ENCODE peak calls at places on chromosomes 3 and 15, in six cellular contexts. O, Y, D, H, V and A are unnamed samples. For H3K4me1, the result is how much of the 10 kb centered on the place peaks cover.

GRCh38 chr15:97875513-97876285 is 84.8 kb upstream of the ARRDC4 start:
- DNase-seq in O (no peak), Y (no peak), D (peak), H (no peak), V (no peak), A (no peak)

GRCh38 chr3:149820183-149820582 is 7.2 kb downstream of the RNF13 start:
- DNase-seq in O (no peak), Y (no peak), D (no peak), H (peak), V (no peak), A (no peak)

GRCh38 chr3:197730200-197730599 is 6.5 kb downstream of the RUBCN start:
- DNase-seq in O (no peak), Y (peak), D (no peak), H (peak), V (no peak), A (no peak)

GRCh38 chr15:70036585-70037343 is 61.0 kb downstream of the TLE3 start:
- DNase-seq in O (peak), Y (no peak), D (no peak), H (peak), V (peak), A (peak)

GRCh38 chr3:188877381-188877780 is 294.4 kb upstream of the TPRG1 start:
- DNase-seq in O (no peak), Y (no peak), D (no peak), H (no peak), V (no peak), A (no peak)

GRCh38 chr3:84724877-84725276 is 233.9 kb upstream of the CADM2 start:
- DNase-seq in O (no peak), Y (peak), D (no peak), H (peak), V (no peak), A (no peak)

GRCh38 chr3:124860599-124860998 is 26.6 kb downstream of the ITGB5 start:
- DNase-seq in O (peak), Y (peak), D (no peak), H (peak), V (peak), A (peak)

GRCh38 chr3:113210608-113211369 is 568 bp upstream of the BOC start:
- DNase-seq in O (no peak), Y (peak), D (no peak), H (no peak), V (no peak), A (no peak)

GRCh38 chr3:112519424-112520001 is 20.2 kb upstream of the BTLA start:
- DNase-seq in O (no peak), Y (peak), D (no peak), H (peak), V (no peak), A (no peak)

GRCh38 chr3:154121236-154122095 is at the start of gene ARHGEF26:
- DNase-seq in O (peak), Y (peak), D (peak), H (peak), V (peak), A (peak)

GRCh38 chr15:75182187-75183131 is 19.2 kb upstream of the C15orf39 start:
- DNase-seq in O (no peak), Y (no peak), D (no peak), H (no peak), V (no peak), A (peak)

GRCh38 chr3:157157836-157158235 is 2.1 kb downstream of the CCNL1 start:
- DNase-seq in O (no peak), Y (no peak), D (no peak), H (no peak), V (no peak), A (no peak)
- H3K4me1 ChIP-seq in O (half or more), Y (half or more), D (under half), H (under half), V (under half), A (under half)

GRCh38 chr3:185714085-185714484 is 110.8 kb downstream of the IGF2BP2 start:
- DNase-seq in O (no peak), Y (no peak), D (no peak), H (no peak), V (no peak), A (no peak)
- H3K4me1 ChIP-seq in O (under half), Y (under half), D (under half), H (half or more), V (under half), A (under half)

GRCh38 chr3:101853465-101853864 is 4.2 kb downstream of the NFKBIZ start:
- DNase-seq in O (no peak), Y (no peak), D (no peak), H (no peak), V (no peak), A (no peak)

GRCh38 chr3:101852315-101852714 is 3.0 kb downstream of the NFKBIZ start:
- DNase-seq in O (no peak), Y (no peak), D (no peak), H (no peak), V (no peak), A (no peak)

GRCh38 chr3:101851833-101852232 is 2.5 kb downstream of the NFKBIZ start:
- DNase-seq in O (no peak), Y (no peak), D (no peak), H (no peak), V (no peak), A (no peak)

GRCh38 chr3:101853971-101854370 is 4.7 kb downstream of the NFKBIZ start:
- DNase-seq in O (no peak), Y (no peak), D (no peak), H (no peak), V (no peak), A (no peak)

GRCh38 chr3:101852983-101853382 is 3.7 kb downstream of the NFKBIZ start:
- DNase-seq in O (no peak), Y (no peak), D (no peak), H (no peak), V (no peak), A (no peak)
- H3K4me1 ChIP-seq in O (under half), Y (under half), D (under half), H (under half), V (under half), A (under half)

GRCh38 chr3:147379651-147380050 is 26.7 kb downstream of the ZIC4 start:
- DNase-seq in O (no peak), Y (no peak), D (no peak), H (no peak), V (no peak), A (no peak)

GRCh38 chr3:147381610-147382009 is 24.7 kb downstream of the ZIC4 start:
- DNase-seq in O (no peak), Y (no peak), D (no peak), H (no peak), V (no peak), A (no peak)

GRCh38 chr3:147380996-147381376 is 25.4 kb downstream of the ZIC4 start:
- DNase-seq in O (no peak), Y (no peak), D (no peak), H (no peak), V (no peak), A (no peak)

GRCh38 chr3:147378186-147378503 is 28.2 kb downstream of the ZIC4 start:
- DNase-seq in O (no peak), Y (no peak), D (no peak), H (no peak), V (no peak), A (peak)

DNA sequence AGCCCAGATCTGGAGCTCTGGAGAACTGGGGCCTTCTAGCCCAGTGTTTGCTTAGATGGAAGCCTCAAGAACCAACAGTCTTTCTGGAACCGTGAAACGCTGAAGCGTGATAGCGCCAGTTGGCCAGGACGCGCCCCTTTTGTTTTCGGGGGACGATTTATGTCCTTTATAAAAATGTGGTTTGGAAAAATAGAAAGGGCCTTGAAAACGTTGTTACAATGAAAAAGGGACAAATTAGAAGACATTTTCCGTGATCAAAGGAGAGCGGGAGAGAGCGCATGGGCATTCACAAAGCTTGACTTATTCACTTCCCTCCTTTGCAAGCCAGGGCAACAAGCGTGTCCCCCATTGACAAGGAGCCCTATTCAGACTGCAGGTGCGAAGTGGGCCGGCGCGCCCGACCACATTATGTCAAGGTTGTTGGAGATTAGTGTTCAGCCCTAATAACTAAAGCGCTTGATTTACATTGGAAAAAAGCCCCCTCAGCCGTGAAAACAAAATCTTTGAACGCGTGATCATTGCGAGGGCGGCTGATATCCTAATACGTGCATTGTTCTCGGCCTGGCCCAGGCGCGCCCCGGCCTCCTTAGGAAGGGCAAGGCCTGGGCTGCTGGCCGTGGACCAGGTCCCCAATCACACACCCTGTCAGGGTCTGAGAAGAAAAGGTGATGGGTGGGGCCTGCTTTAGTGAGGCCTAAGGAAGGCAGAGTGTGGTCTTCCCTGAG is 25.9 kb downstream of the ZIC4 start:
- DNase-seq in O (no peak), Y (no peak), D (no peak), H (no peak), V (no peak), A (no peak)
- H3K4me1 ChIP-seq in O (under half), Y (under half), D (under half), H (under half), V (under half), A (under half)

GRCh38 chr3:52195823-52196331 is 2.1 kb upstream of the ALAS1 start:
- DNase-seq in O (no peak), Y (peak), D (no peak), H (peak), V (no peak), A (no peak)
- H3K4me1 ChIP-seq in O (under half), Y (under half), D (under half), H (under half), V (under half), A (under half)

DNA sequence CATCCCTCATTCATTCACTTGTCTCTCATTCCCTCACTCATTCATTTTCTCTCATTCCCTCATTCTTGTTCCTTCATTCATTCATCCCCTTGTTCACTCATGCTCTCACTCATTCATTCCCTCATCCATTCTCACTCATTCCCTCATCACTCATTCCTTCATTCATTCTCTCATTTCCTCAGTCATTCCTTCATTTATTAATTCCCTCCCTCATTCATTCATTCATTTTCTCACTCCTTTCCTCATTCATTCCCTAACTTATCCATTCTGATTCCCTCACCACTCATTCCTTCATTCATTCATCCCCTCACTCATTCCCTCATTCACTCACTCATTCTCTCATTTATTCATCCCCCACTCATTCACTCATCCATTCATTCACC is 13.8 kb downstream of the ABTB1 start:
- DNase-seq in O (no peak), Y (no peak), D (no peak), H (no peak), V (no peak), A (no peak)
- H3K4me1 ChIP-seq in O (under half), Y (under half), D (under half), H (under half), V (under half), A (under half)

DNA sequence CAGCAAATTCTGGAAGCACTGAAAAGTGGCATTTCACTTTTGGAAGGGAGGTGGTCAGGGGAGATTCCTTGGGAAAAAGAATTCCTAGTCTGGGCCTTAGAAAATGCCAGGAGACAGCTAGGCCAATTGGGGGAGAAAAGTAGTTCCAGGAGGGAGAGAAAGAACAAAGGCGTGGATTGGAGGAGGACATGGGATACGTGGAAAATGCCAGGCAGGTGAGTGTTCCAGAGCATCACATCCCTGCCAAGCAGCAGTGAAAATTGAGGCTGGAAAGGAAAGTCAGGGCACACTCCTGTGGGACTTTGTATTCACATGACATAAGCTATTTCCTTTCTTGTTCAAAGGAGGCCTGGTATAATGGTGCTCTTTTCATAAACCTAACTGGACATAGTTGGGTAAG is 134.5 kb upstream of the WNT5A start:
- DNase-seq in O (no peak), Y (no peak), D (no peak), H (no peak), V (no peak), A (no peak)
- H3K4me1 ChIP-seq in O (under half), Y (under half), D (under half), H (under half), V (under half), A (under half)

GRCh38 chr3:43768594-43768993 is 77.9 kb downstream of the ABHD5 start:
- DNase-seq in O (no peak), Y (peak), D (no peak), H (peak), V (no peak), A (no peak)

GRCh38 chr3:43766672-43767465 is 76.1 kb downstream of the ABHD5 start:
- DNase-seq in O (no peak), Y (peak), D (no peak), H (peak), V (no peak), A (no peak)

GRCh38 chr3:43770426-43771103 is 79.8 kb downstream of the ABHD5 start:
- DNase-seq in O (peak), Y (peak), D (peak), H (no peak), V (no peak), A (peak)

GRCh38 chr3:43769471-43770425 is 79.0 kb downstream of the ABHD5 start:
- DNase-seq in O (peak), Y (peak), D (peak), H (peak), V (peak), A (peak)

DNA sequence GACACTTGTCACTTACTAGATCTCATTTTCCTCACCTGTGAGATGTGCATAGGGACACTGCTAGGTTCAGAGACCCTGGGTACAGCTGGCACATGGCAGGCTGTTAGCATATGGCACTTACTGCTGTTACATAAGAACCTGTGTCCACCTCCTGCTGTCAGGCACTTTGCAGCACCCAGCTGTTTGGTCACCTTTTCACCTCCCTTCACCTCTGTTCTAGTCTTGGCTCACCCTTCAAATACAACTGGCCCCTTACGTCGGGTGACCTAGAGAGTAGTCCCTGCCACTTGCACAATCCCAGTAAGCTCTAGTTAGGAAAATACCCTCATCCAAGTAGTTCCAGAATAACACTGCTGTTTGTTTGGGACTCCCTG is 78.3 kb downstream of the ABHD5 start:
- DNase-seq in O (no peak), Y (no peak), D (no peak), H (no peak), V (no peak), A (no peak)
- H3K4me1 ChIP-seq in O (under half), Y (under half), D (under half), H (half or more), V (under half), A (under half)